ENCODE peak calls at places on chromosomes 2 and 18, in four cellular contexts. One of them, this sample, is unnamed.
A peak's percentile ranks its signal among the peaks of the same experiment; 100 is the strongest.

GRCh38 chr2:99651930-99652670 is 162.3 kb upstream of the REV1 start:
- DNase-seq in upper lobe of right lung: no peak
- DNase-seq in psoas muscle: no peak
- DNase-seq in endothelial cell of umbilical vein: no peak
- DNase-seq in this sample: no peak

GRCh38 chr18:10123006-10123950 is 209.5 kb downstream of the VAPA start:
- DNase-seq in upper lobe of right lung: no peak
- DNase-seq in psoas muscle: no peak
- DNase-seq in endothelial cell of umbilical vein: no peak
- DNase-seq in this sample: no peak

GRCh38 chr2:17614174-17614573 is 73.7 kb downstream of the VSNL1 start:
- DNase-seq in upper lobe of right lung: no peak
- DNase-seq in psoas muscle: no peak
- DNase-seq in endothelial cell of umbilical vein: no peak
- DNase-seq in this sample: no peak

GRCh38 chr2:3785220-3785889 is 82.0 kb downstream of the DCDC2C start:
- DNase-seq in upper lobe of right lung: no peak
- DNase-seq in psoas muscle: no peak
- DNase-seq in endothelial cell of umbilical vein: no peak
- DNase-seq in this sample: no peak

GRCh38 chr2:132439703-132440398 is 23.2 kb downstream of the GPR39 start:
- DNase-seq in upper lobe of right lung: no peak
- DNase-seq in psoas muscle: no peak
- DNase-seq in endothelial cell of umbilical vein: no peak
- DNase-seq in this sample: no peak

GRCh38 chr2:163441603-163442002 is 294.2 kb downstream of the FIGN start:
- DNase-seq in upper lobe of right lung: no peak
- DNase-seq in psoas muscle: no peak
- DNase-seq in endothelial cell of umbilical vein: no peak
- DNase-seq in this sample: no peak

GRCh38 chr2:43391877-43392214 is 165.4 kb upstream of the ZFP36L2 start:
- DNase-seq in upper lobe of right lung: no peak
- DNase-seq in psoas muscle: no peak
- DNase-seq in endothelial cell of umbilical vein: peak; percentile 79
- DNase-seq in this sample: no peak

GRCh38 chr2:78455586-78455985 is 569.9 kb upstream of the REG3G start:
- DNase-seq in upper lobe of right lung: no peak
- DNase-seq in psoas muscle: no peak
- DNase-seq in endothelial cell of umbilical vein: no peak
- DNase-seq in this sample: no peak

GRCh38 chr18:8174758-8175157 is 434.5 kb upstream of the RAB12 start:
- DNase-seq in upper lobe of right lung: no peak
- DNase-seq in psoas muscle: no peak
- DNase-seq in endothelial cell of umbilical vein: no peak
- DNase-seq in this sample: no peak

DNA sequence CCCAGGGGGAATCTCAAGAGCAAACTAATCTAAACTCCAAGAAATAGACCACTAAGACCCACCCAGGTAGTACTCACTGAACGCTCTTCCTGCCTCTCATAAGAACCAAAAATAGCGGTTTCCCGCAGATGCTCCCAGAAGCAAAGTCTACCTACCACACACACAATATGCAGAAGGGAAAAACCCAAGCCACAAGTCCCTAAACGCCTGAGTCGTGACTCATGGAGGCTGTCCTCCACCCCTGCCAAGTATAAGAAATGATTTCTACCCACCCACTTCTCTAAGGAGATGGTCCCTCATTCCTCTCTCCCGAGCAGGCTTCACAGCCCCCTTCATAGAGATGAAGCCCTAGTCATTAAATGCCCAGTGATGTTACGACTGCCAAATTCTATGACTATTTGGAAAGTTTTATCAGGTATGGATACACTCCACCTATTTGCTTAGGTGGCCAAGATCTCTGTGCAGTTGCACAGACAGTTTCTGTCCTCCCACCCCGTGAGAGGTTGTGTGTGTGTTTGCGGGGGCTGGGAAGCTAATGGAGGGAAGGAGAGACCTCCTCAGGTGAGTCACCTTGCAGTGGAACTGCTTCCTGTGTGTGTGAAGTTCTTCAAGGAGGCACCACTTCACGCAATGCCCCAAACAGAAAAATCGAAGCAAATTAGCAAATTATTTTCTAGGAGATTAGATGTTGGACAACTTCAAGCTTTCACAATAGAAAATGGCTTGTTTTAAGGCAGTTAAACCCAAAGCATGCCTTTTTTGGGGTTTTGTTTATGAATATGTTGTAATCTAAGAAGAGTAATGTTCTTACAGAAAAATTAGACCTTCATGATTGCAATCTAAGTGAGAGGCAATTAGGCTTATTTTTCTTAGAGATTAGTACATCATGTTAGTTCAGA is 175.1 kb downstream of the TGIF1 start:
- DNase-seq in upper lobe of right lung: no peak
- DNase-seq in psoas muscle: no peak
- DNase-seq in endothelial cell of umbilical vein: peak; percentile 81
- DNase-seq in this sample: peak; percentile 79
- H3K27ac ChIP-seq in upper lobe of right lung: peak overlapping the region; percentile 89
- H3K27ac ChIP-seq in psoas muscle: peak overlapping the region; percentile 85
- H3K27ac ChIP-seq in endothelial cell of umbilical vein: peak overlapping the region; percentile 89
- H3K27ac ChIP-seq in this sample: peak overlapping the region; percentile 99

DNA sequence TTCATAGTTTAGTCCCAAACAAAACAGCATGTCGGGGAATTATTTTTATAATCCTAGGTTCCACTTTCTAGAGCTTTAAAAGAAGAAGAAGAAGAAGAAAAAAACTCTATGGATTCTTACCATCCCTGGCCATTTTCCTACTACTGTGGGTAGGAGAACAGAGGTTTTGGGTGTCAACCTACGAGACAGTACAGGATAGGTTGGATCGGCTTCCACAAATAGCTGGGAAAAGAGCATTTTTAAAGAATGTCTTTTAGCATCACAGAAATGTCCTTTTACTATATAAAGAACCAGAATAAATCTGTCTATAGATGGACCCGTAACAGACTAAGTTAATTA is 65.2 kb downstream of the RBMS1 start:
- DNase-seq in upper lobe of right lung: no peak
- DNase-seq in psoas muscle: no peak
- DNase-seq in endothelial cell of umbilical vein: no peak
- DNase-seq in this sample: no peak
- H3K4me3 ChIP-seq in upper lobe of right lung: peak overlapping the region; percentile 12
- H3K4me3 ChIP-seq in psoas muscle: peak overlapping the region; percentile 39
- H3K4me3 ChIP-seq in endothelial cell of umbilical vein: no peak overlapping the region
- H3K4me3 ChIP-seq in this sample: no peak overlapping the region

GRCh38 chr2:230864605-230865323 is at the start of gene ITM2C:
- DNase-seq in upper lobe of right lung: peak; percentile 80
- DNase-seq in psoas muscle: peak; percentile 76
- DNase-seq in endothelial cell of umbilical vein: peak; percentile 19
- DNase-seq in this sample: peak; percentile 58
- H3K27ac ChIP-seq in upper lobe of right lung: peak within 1 kb of the TSS; percentile 13
- H3K27ac ChIP-seq in psoas muscle: no peak within 1 kb of the TSS
- H3K27ac ChIP-seq in endothelial cell of umbilical vein: no peak within 1 kb of the TSS
- H3K27ac ChIP-seq in this sample: no peak within 1 kb of the TSS

GRCh38 chr2:186848873-186849578 is at the start of gene ZSWIM2:
- DNase-seq in upper lobe of right lung: peak; percentile 75
- DNase-seq in psoas muscle: peak; percentile 77
- DNase-seq in endothelial cell of umbilical vein: peak; percentile 54
- DNase-seq in this sample: peak; percentile 67
- H3K4me3 ChIP-seq in upper lobe of right lung: peak within 1 kb of the TSS; percentile 42
- H3K4me3 ChIP-seq in psoas muscle: peak within 1 kb of the TSS; percentile 48
- H3K4me3 ChIP-seq in endothelial cell of umbilical vein: peak within 1 kb of the TSS; percentile 31
- H3K4me3 ChIP-seq in this sample: peak within 1 kb of the TSS; percentile 28

DNA sequence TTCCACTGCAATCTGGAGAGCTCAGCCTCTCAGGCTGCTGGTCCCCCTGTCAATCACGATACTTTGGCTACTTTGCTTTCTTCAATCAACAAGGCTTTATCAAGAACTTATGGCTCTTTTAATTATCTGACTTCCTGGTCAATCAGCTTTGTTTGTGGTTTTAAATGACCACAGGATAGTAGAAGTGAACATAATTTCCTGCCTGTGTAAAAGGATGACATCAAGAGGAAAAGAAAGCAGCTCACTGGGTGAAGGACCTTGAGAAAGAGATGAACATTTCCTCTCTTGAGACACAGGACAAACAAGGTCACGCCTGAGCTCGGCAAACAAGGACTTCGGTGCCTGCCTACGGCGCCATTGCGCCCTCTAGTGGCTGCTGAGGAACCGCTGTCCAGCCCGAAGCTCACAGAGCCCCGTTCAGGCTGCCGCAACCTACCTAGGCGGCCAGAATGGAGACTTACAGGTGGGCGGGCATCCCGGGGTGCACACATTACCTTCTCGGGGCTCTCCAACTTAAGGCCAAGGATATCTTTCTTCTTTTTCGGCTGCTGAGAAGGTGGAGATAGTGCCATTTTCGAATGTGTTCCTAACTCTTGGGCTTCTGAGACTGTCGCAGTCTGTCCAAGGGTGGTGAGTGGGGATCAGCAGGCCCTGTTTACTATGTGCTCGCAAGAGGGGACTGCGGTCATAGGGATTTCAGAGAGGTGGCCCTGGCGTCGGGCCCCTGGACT is 54.0 kb downstream of the IL1RL2 start:
- DNase-seq in upper lobe of right lung: peak; percentile 95
- DNase-seq in psoas muscle: peak; percentile 96
- DNase-seq in endothelial cell of umbilical vein: peak; percentile 94
- DNase-seq in this sample: no peak
- H3K27ac ChIP-seq in upper lobe of right lung: peak overlapping the region; percentile 43
- H3K27ac ChIP-seq in psoas muscle: peak overlapping the region; percentile 41
- H3K27ac ChIP-seq in endothelial cell of umbilical vein: peak overlapping the region; percentile 36
- H3K27ac ChIP-seq in this sample: peak overlapping the region; percentile 26